ENCODE peak calls at places on chromosomes 5 and 9, in seven cellular contexts. F is glutamatergic neuron, X is lower lobe of right lung, U is endothelial cell, C is HepG2, R is left ventricle myocardium inferior, V is AG09319. G is an unnamed sample.

GRCh38 chr5:86463339-86463738 is 154.4 kb upstream of the COX7C start:
- DNase-seq in R (no peak), F (no peak), V (no peak), U (no peak), X (no peak), C (peak; percentile 1), G (no peak)

GRCh38 chr5:135229679-135230132 is 169.3 kb downstream of the MACROH2A1 start:
- DNase-seq in F (no peak), V (no peak), X (no peak), C (peak; percentile 85), R (no peak), U (no peak), G (no peak)

GRCh38 chr9:84315278-84315877 is 25.2 kb downstream of the SLC28A3 start:
- DNase-seq in U (peak; percentile 71), X (no peak), R (peak; percentile 22), F (peak; percentile 68), C (peak; percentile 23), V (peak; percentile 34), G (peak; percentile 65)

GRCh38 chr5:144453753-144454152 is 283.1 kb downstream of the KCTD16 start:
- DNase-seq in F (no peak), V (no peak), R (no peak), X (no peak), C (no peak), U (no peak), G (no peak)

GRCh38 chr5:128062172-128062746 is 21.3 kb upstream of the SLC12A2 start:
- DNase-seq in V (no peak), U (no peak), R (no peak), F (no peak), C (no peak), X (no peak), G (no peak)

GRCh38 chr9:99141849-99142248 is 36.9 kb downstream of the TGFBR1 start:
- DNase-seq in X (no peak), U (no peak), R (no peak), C (no peak), F (no peak), V (no peak), G (no peak)

GRCh38 chr9:111163738-111164399 is 125.6 kb upstream of the LPAR1 start:
- DNase-seq in F (no peak), X (no peak), V (no peak), R (no peak), U (no peak), C (no peak), G (no peak)

GRCh38 chr5:41776435-41776834 is 93.8 kb downstream of the OXCT1 start:
- DNase-seq in U (no peak), F (no peak), C (no peak), V (no peak), X (no peak), R (no peak), G (no peak)

GRCh38 chr5:157354825-157355224 is 88.9 kb downstream of the CYFIP2 start:
- DNase-seq in V (no peak), R (no peak), C (no peak), F (no peak), U (peak; percentile 27), X (no peak), G (no peak)

GRCh38 chr5:170451764-170452365 is 52.0 kb upstream of the KCNIP1 start:
- DNase-seq in U (no peak), V (peak; percentile 5), R (no peak), C (no peak), F (no peak), X (no peak), G (no peak)

GRCh38 chr5:65359569-65359968 is 122.2 kb downstream of the ADAMTS6 start:
- DNase-seq in C (no peak), U (no peak), F (no peak), V (no peak), X (no peak), R (no peak), G (no peak)

GRCh38 chr5:131945551-131945882 is at the start of gene MEIKIN:
- DNase-seq in X (no peak), F (no peak), C (no peak), R (no peak), V (no peak), U (no peak), G (no peak)

GRCh38 chr9:133692364-133692985 is 45.7 kb downstream of the SARDH start:
- DNase-seq in F (peak; percentile 24), U (no peak), X (no peak), V (no peak), C (no peak), R (peak; percentile 4), G (no peak)

GRCh38 chr9:124861342-124862229 is at the start of the genes ARPC5L and RPL35:
- DNase-seq in X (peak; percentile 96), F (peak; percentile 96), U (peak; percentile 95), V (peak; percentile 82), C (peak; percentile 78), R (peak; percentile 94), G (peak; percentile 93)
- TF ChIP-seq CTCF in X (peak; percentile 24), F (peak; percentile 22), U (peak; percentile 16), V (peak; percentile 23), C (peak; percentile 40), R (no peak), G (no peak)

GRCh38 chr5:141182248-141182647 is at the start of gene PCDHB16:
- DNase-seq in F (peak; percentile 47), U (peak; percentile 60), V (no peak), R (no peak), C (peak; percentile 53), X (no peak), G (peak; percentile 63)
- TF ChIP-seq CTCF in F (peak; percentile 50), U (peak; percentile 55), V (peak; percentile 6), R (peak; percentile 54), C (peak; percentile 79), X (peak; percentile 28), G (peak; percentile 62)

DNA sequence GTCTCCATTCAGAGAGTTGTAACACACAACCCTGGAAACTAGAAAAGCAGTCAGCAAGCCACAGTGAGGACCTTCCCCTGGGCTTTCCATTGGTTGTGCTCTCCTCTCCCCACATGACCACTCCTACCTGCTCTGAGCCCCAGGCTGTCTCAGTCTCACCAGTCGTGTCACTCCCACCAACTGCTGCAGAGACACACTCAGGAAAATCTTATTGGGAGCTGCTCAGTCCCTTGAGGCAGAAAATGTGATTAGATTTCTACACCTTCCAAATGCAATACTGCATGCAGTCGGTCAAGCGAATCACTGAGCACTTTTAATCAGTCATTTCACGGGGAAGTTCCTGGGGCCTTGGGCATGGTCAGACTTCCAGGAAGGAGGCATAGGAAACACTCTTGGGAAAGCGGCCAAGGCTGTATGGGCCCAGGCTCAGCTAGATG is 284.2 kb upstream of the NMUR2 start:
- DNase-seq in V (no peak), C (no peak), X (no peak), R (no peak), F (no peak), U (no peak), G (no peak)
- TF ChIP-seq CTCF in V (no peak), C (no peak), X (no peak), R (no peak), F (no peak), U (no peak), G (no peak)

GRCh38 chr9:93244510-93245436 is 60.8 kb downstream of the WNK2 start:
- DNase-seq in F (no peak), V (no peak), C (no peak), R (no peak), X (no peak), U (no peak), G (no peak)

GRCh38 chr9:93245437-93245970 is 61.6 kb downstream of the WNK2 start:
- DNase-seq in V (no peak), U (no peak), C (peak; percentile 15), R (no peak), F (no peak), X (no peak), G (no peak)

GRCh38 chr9:93246526-93246925 is 62.6 kb downstream of the WNK2 start:
- DNase-seq in U (no peak), R (no peak), F (no peak), V (no peak), X (no peak), C (no peak), G (no peak)

GRCh38 chr9:93247099-93247865 is 63.3 kb downstream of the WNK2 start:
- DNase-seq in V (no peak), C (no peak), U (no peak), X (no peak), F (no peak), R (no peak), G (no peak)

DNA sequence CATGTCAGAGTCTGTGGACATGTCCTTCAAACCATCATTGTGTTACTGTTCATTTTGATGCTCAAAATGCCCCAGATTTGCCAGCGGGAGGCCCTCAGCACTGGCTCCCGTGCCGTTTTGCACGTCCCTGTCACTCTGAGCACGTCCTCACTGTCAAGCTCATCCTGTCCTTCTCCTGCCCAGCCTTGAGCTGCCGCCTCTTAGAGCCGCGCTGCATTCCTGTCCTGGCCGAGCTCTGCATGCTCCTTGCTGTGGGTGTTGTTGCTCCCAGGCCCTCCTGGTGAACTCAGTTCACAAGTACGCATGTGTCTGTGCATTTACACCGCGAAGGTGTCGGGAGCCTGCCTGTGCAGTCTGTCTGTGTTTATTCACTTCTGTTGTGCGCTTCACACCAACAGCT is 62.2 kb downstream of the WNK2 start:
- DNase-seq in C (no peak), F (no peak), X (no peak), V (no peak), U (no peak), R (no peak), G (no peak)
- TF ChIP-seq CTCF in C (no peak), F (no peak), X (no peak), V (no peak), U (no peak), R (no peak), G (no peak)

GRCh38 chr5:57094753-57095683 is 78.8 kb upstream of the GPBP1 start:
- DNase-seq in R (no peak), V (no peak), X (no peak), F (peak; percentile 31), C (peak; percentile 22), U (peak; percentile 14), G (no peak)
- TF ChIP-seq CTCF in R (peak; percentile 22), V (peak; percentile 22), X (peak; percentile 7), F (no peak), C (peak; percentile 68), U (no peak), G (no peak)

GRCh38 chr5:177329883-177330282 is 18.2 kb upstream of the MXD3 start:
- DNase-seq in V (no peak), R (peak; percentile 3), F (no peak), X (peak; percentile 30), C (no peak), U (no peak), G (no peak)

GRCh38 chr5:177328545-177329231 is 17.0 kb upstream of the MXD3 start:
- DNase-seq in U (no peak), F (no peak), R (peak; percentile 1), V (no peak), X (peak; percentile 31), C (no peak), G (no peak)

GRCh38 chr5:177330991-177331837 is 19.5 kb upstream of the MXD3 start:
- DNase-seq in V (no peak), U (no peak), F (no peak), C (no peak), R (no peak), X (peak; percentile 30), G (no peak)

GRCh38 chr5:177325868-177326381 is 14.2 kb upstream of the MXD3 start:
- DNase-seq in R (no peak), U (no peak), C (peak; percentile 87), V (no peak), X (peak; percentile 11), F (no peak), G (no peak)

GRCh38 chr5:177327539-177328522 is 16.1 kb upstream of the MXD3 start:
- DNase-seq in R (peak; percentile 50), X (peak; percentile 42), F (no peak), U (no peak), C (peak; percentile 68), V (no peak), G (no peak)
- TF ChIP-seq CTCF in R (no peak), X (no peak), F (no peak), U (no peak), C (peak; percentile 29), V (no peak), G (no peak)

GRCh38 chr5:133696782-133697507 is 84.6 kb upstream of the FSTL4 start:
- DNase-seq in R (no peak), F (no peak), V (no peak), C (no peak), X (no peak), U (no peak), G (no peak)
- TF ChIP-seq CTCF in R (no peak), F (no peak), V (no peak), C (no peak), X (no peak), U (no peak), G (no peak)